ENCODE peak calls at places on chromosomes 2 and 18, in six cellular contexts. Z, U, D, X, C and T are unnamed samples.

GRCh38 chr2:49240608-49241007 is 86.3 kb upstream of the FSHR start:
- DNase-seq in X (no peak), U (no peak), D (peak; percentile 33), Z (peak; percentile 67), C (no peak), T (no peak)

GRCh38 chr2:242029422-242030225 is 160.1 kb downstream of the RTP5 start:
- DNase-seq in Z (no peak), D (no peak), C (no peak), U (no peak), X (no peak), T (peak; percentile 8)

GRCh38 chr2:44974064-44974715 is 32.7 kb downstream of the SIX3 start:
- DNase-seq in X (peak; percentile 65), C (no peak), D (peak; percentile 37), U (peak; percentile 75), Z (peak; percentile 22), T (peak; percentile 78)

GRCh38 chr2:54669677-54670484 is 53.6 kb upstream of the EML6 start:
- DNase-seq in X (peak; percentile 83), D (peak; percentile 76), C (no peak), Z (peak; percentile 82), U (no peak), T (no peak)

GRCh38 chr2:127043367-127044164 is 63.4 kb downstream of the BIN1 start:
- DNase-seq in X (no peak), U (no peak), Z (no peak), C (no peak), D (no peak), T (no peak)

GRCh38 chr18:48161201-48161910 is 230.9 kb upstream of the SMAD2 start:
- DNase-seq in D (peak; percentile 5), U (peak; percentile 66), Z (peak; percentile 60), X (peak; percentile 53), C (no peak), T (peak; percentile 82)

GRCh38 chr18:23138470-23138869 is 3.2 kb downstream of the CABLES1 start:
- DNase-seq in C (no peak), U (no peak), D (no peak), X (no peak), Z (no peak), T (no peak)

GRCh38 chr2:72024451-72025175 is 123.0 kb downstream of the CYP26B1 start:
- DNase-seq in U (no peak), X (no peak), D (no peak), C (no peak), Z (no peak), T (peak; percentile 22)

GRCh38 chr2:214077727-214078126 is 333.1 kb upstream of the VWC2L start:
- DNase-seq in Z (no peak), D (no peak), U (no peak), C (no peak), X (no peak), T (no peak)

GRCh38 chr2:44934962-44935853 is 6.3 kb upstream of the SIX3 start:
- DNase-seq in U (no peak), Z (no peak), X (no peak), C (no peak), D (no peak), T (peak; percentile 64)

GRCh38 chr2:135093685-135094340 is 41.7 kb downstream of the RAB3GAP1 start:
- DNase-seq in U (no peak), X (no peak), D (no peak), Z (no peak), C (no peak), T (no peak)

GRCh38 chr18:80143876-80144275 is 34.8 kb downstream of the ADNP2 start:
- DNase-seq in X (no peak), Z (no peak), C (no peak), D (peak; percentile 68), U (no peak), T (no peak)

GRCh38 chr2:28469304-28469703 is 26.6 kb upstream of the PLB1 start:
- DNase-seq in X (no peak), U (no peak), D (peak; percentile 49), Z (no peak), C (no peak), T (no peak)

GRCh38 chr2:119432882-119433522 is 1.3 kb downstream of the TMEM37 start:
- DNase-seq in Z (no peak), C (no peak), D (no peak), X (no peak), U (no peak), T (peak; percentile 46)

GRCh38 chr2:157032019-157032418 is 225.5 kb upstream of the GALNT5 start:
- DNase-seq in D (peak; percentile 94), X (peak; percentile 46), C (no peak), Z (peak; percentile 85), U (no peak), T (no peak)

GRCh38 chr2:25618676-25619075 is 54.7 kb downstream of the DTNB start:
- DNase-seq in D (peak; percentile 78), C (no peak), Z (no peak), U (no peak), X (peak; percentile 16), T (no peak)

GRCh38 chr2:220044383-220044782 is 417.0 kb downstream of the SLC4A3 start:
- DNase-seq in D (no peak), U (no peak), Z (no peak), X (no peak), C (no peak), T (peak; percentile 32)

GRCh38 chr18:11857177-11857887 is 6.1 kb downstream of the CHMP1B start:
- DNase-seq in U (peak; percentile 43), D (peak; percentile 100), X (peak; percentile 98), C (no peak), Z (peak; percentile 98), T (peak; percentile 61)

GRCh38 chr2:215906458-215906857 is 106.9 kb downstream of the MREG start:
- DNase-seq in Z (no peak), C (no peak), D (no peak), X (no peak), U (no peak), T (no peak)

GRCh38 chr2:28408764-28409599 is 16.3 kb downstream of the FOSL2 start:
- DNase-seq in X (peak; percentile 97), C (no peak), Z (peak; percentile 93), D (peak; percentile 44), U (no peak), T (no peak)

GRCh38 chr2:239769574-239770145 is 255.5 kb downstream of the NDUFA10 start:
- DNase-seq in Z (no peak), C (no peak), X (no peak), D (no peak), U (no peak), T (no peak)

GRCh38 chr2:239767016-239767905 is 257.9 kb downstream of the NDUFA10 start:
- DNase-seq in U (no peak), Z (no peak), C (no peak), X (no peak), D (no peak), T (no peak)

GRCh38 chr2:239770240-239770639 is 254.9 kb downstream of the NDUFA10 start:
- DNase-seq in C (no peak), X (no peak), U (no peak), D (no peak), Z (no peak), T (no peak)

GRCh38 chr2:239768907-239769573 is 256.1 kb downstream of the NDUFA10 start:
- DNase-seq in U (no peak), X (no peak), C (no peak), Z (no peak), D (no peak), T (no peak)

GRCh38 chr2:239768031-239768800 is 256.9 kb downstream of the NDUFA10 start:
- DNase-seq in X (no peak), C (no peak), Z (no peak), D (no peak), U (no peak), T (no peak)
- H4K91ac ChIP-seq in X (no peak overlapping the region), C (no peak overlapping the region), Z (no peak overlapping the region), D (no peak overlapping the region), U (no peak overlapping the region), T (no peak overlapping the region)

GRCh38 chr2:38093503-38093902 is 17.6 kb upstream of the CYP1B1 start:
- DNase-seq in C (no peak), U (no peak), X (no peak), Z (peak; percentile 54), D (no peak), T (no peak)
- H2BK5ac ChIP-seq in C (no peak overlapping the region), U (no peak overlapping the region), X (no peak overlapping the region), Z (no peak overlapping the region), D (no peak overlapping the region), T (no peak overlapping the region)

DNA sequence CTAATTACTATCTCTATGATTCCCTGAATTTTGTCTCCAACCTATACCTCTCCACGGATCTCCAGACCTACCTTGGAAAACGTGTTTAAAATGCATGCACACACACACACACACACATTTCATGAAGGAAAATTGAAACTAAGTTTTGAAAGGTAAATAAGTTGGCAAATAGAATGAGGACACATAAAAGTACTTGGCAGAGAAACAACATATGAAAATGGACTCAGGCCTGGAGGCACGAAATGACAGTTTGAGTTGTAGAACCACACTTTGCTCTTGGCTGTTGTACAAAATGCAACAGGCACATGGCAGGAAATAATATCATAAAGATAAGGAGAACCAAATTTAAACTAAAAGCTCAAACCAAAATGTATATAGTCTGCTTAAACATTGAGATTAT is 868.1 kb upstream of the CNTNAP5 start:
- DNase-seq in D (no peak), Z (no peak), C (no peak), U (no peak), X (no peak), T (no peak)
- H3K18ac ChIP-seq in D (no peak overlapping the region), Z (no peak overlapping the region), C (no peak overlapping the region), U (no peak overlapping the region), X (no peak overlapping the region), T (no peak overlapping the region)

DNA sequence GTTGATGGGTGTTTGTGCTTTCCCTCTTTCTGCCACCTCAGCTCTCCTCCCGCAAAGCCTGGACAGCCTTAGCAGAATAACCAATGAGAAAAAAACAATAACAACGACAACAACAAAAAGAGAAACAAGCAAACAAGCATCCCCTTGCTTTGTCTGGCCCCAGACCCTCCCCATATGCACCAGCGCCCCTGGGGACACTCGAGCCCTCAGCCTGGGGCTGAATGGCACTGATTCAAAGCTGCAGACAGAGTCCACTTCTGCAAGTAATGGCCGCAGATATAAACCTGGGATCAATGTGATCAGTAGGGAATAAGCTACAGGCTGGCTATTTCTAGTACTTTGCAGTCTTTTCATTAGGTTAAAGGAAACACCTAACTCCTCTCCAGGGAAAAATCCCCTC is 122.5 kb upstream of the DDX18 start:
- DNase-seq in D (no peak), Z (no peak), C (no peak), X (no peak), U (no peak), T (no peak)
- H4K91ac ChIP-seq in D (no peak overlapping the region), Z (no peak overlapping the region), C (no peak overlapping the region), X (no peak overlapping the region), U (no peak overlapping the region), T (no peak overlapping the region)

GRCh38 chr2:200308001-200308400 is 1.5 kb downstream of the SPATS2L start:
- DNase-seq in U (no peak), D (peak; percentile 61), C (no peak), X (no peak), Z (peak; percentile 69), T (no peak)

GRCh38 chr2:200306969-200307811 is 697 bp downstream of the SPATS2L start:
- DNase-seq in X (peak; percentile 27), D (no peak), Z (peak; percentile 43), C (no peak), U (peak; percentile 50), T (peak; percentile 39)

GRCh38 chr2:200305797-200306718 is at the start of gene SPATS2L:
- DNase-seq in X (peak; percentile 41), D (peak; percentile 86), U (peak; percentile 45), Z (peak; percentile 88), C (no peak), T (peak; percentile 65)

GRCh38 chr2:200308421-200309295 is 2.2 kb downstream of the SPATS2L start:
- DNase-seq in U (no peak), D (peak; percentile 63), C (no peak), X (no peak), Z (peak; percentile 62), T (no peak)

GRCh38 chr2:200306719-200306968 is 151 bp downstream of the SPATS2L start:
- DNase-seq in X (no peak), D (no peak), U (peak; percentile 18), C (no peak), Z (no peak), T (no peak)
- H2BK5ac ChIP-seq in X (peak overlapping the region; percentile 98), D (peak overlapping the region; percentile 93), U (no peak overlapping the region), C (peak overlapping the region; percentile 92), Z (peak overlapping the region; percentile 94), T (no peak overlapping the region)

GRCh38 chr18:49727816-49728215 is 85.5 kb downstream of the ACAA2 start:
- DNase-seq in Z (no peak), D (no peak), X (no peak), U (no peak), C (no peak), T (no peak)
- H3K18ac ChIP-seq in Z (peak overlapping the region; percentile 93), D (no peak overlapping the region), X (no peak overlapping the region), U (no peak overlapping the region), C (no peak overlapping the region), T (no peak overlapping the region)